ENCODE peak calls at places on chromosome 9, in six cellular contexts. N, R, V, E, O and F are unnamed samples.

GRCh38 chr9:82148849-82149544 is 160.4 kb downstream of the SPATA31D1 start:
- DNase-seq in V (peak; percentile 71), R (no peak), N (no peak), O (no peak), E (peak; percentile 80), F (peak; percentile 67)

GRCh38 chr9:120863833-120864232 is 13.2 kb downstream of the PHF19 start:
- DNase-seq in N (no peak), O (no peak), V (no peak), R (no peak), E (no peak), F (no peak)

GRCh38 chr9:91948423-91949292 is 1.4 kb downstream of the ROR2 start:
- DNase-seq in E (no peak), R (no peak), O (peak; percentile 78), N (peak; percentile 77), V (no peak), F (peak; percentile 70)

GRCh38 chr9:127233582-127234350 is 30.8 kb upstream of the GARNL3 start:
- DNase-seq in N (no peak), O (no peak), R (no peak), E (no peak), V (no peak), F (no peak)

GRCh38 chr9:75239176-75239575 is 150.9 kb downstream of the OSTF1 start:
- DNase-seq in N (peak; percentile 91), E (peak; percentile 19), O (no peak), R (no peak), V (no peak), F (peak; percentile 32)

GRCh38 chr9:119365291-119366027 is 3.8 kb downstream of the BRINP1 start:
- DNase-seq in R (no peak), N (peak; percentile 40), E (no peak), V (peak; percentile 9), O (no peak), F (peak; percentile 16)

GRCh38 chr9:83291196-83291595 is 228.3 kb upstream of the RASEF start:
- DNase-seq in N (no peak), O (no peak), R (no peak), E (no peak), V (no peak), F (no peak)

GRCh38 chr9:92775466-92775865 is 10.8 kb upstream of the BICD2 start:
- DNase-seq in O (no peak), N (no peak), E (no peak), R (no peak), V (no peak), F (no peak)

GRCh38 chr9:72627147-72627546 is 105.7 kb downstream of the TMC1 start:
- DNase-seq in E (no peak), V (no peak), R (no peak), N (no peak), O (no peak), F (no peak)

GRCh38 chr9:19161257-19162025 is 34.1 kb upstream of the PLIN2 start:
- DNase-seq in V (peak; percentile 78), N (peak; percentile 98), R (no peak), O (no peak), E (peak; percentile 96), F (peak; percentile 100)

GRCh38 chr9:95852059-95853032 is 23.1 kb upstream of the ERCC6L2 start:
- DNase-seq in E (no peak), V (peak; percentile 52), N (peak; percentile 64), R (no peak), O (no peak), F (no peak)

GRCh38 chr9:84748112-84748511 is 78.6 kb downstream of the NTRK2 start:
- DNase-seq in V (no peak), O (no peak), N (no peak), R (no peak), E (no peak), F (no peak)

GRCh38 chr9:76456202-76456926 is 2.6 kb upstream of the GCNT1 start:
- DNase-seq in O (peak; percentile 77), N (no peak), R (peak; percentile 16), V (peak; percentile 51), E (no peak), F (peak; percentile 97)

GRCh38 chr9:68640421-68641089 is 64.5 kb upstream of the PIP5K1B start:
- DNase-seq in N (no peak), R (no peak), O (no peak), V (no peak), E (no peak), F (no peak)

GRCh38 chr9:91558879-91559278 is 135.2 kb upstream of the NFIL3 start:
- DNase-seq in O (no peak), V (no peak), E (no peak), N (no peak), R (no peak), F (peak; percentile 20)

GRCh38 chr9:31597977-31598376 is 786.5 kb upstream of the ACO1 start:
- DNase-seq in E (no peak), R (no peak), N (peak; percentile 90), V (peak; percentile 44), O (no peak), F (no peak)

GRCh38 chr9:75422939-75423522 is 334.7 kb downstream of the OSTF1 start:
- DNase-seq in N (no peak), O (no peak), V (no peak), R (no peak), E (no peak), F (no peak)

GRCh38 chr9:31124389-31124788 is 1260.1 kb upstream of the ACO1 start:
- DNase-seq in E (no peak), V (no peak), N (no peak), R (no peak), O (no peak), F (no peak)

GRCh38 chr9:88691811-88692210 is 156.8 kb downstream of the NXNL2 start:
- DNase-seq in E (no peak), N (peak; percentile 23), R (no peak), V (peak; percentile 53), O (no peak), F (peak; percentile 69)

GRCh38 chr9:96218821-96219614 is 83.0 kb downstream of the HSD17B3 start:
- DNase-seq in O (peak; percentile 34), V (no peak), R (no peak), E (no peak), N (no peak), F (no peak)

GRCh38 chr9:137829260-137829996 is 48.2 kb upstream of the CACNA1B start:
- DNase-seq in E (no peak), O (no peak), V (no peak), R (no peak), N (no peak), F (no peak)

GRCh38 chr9:125886365-125886764 is 139.2 kb downstream of the PBX3 start:
- DNase-seq in O (no peak), N (no peak), R (no peak), V (no peak), E (no peak), F (no peak)

GRCh38 chr9:103397868-103398600 is 402.9 kb downstream of the CYLC2 start:
- DNase-seq in E (no peak), V (peak; percentile 57), O (no peak), N (peak; percentile 58), R (peak; percentile 11), F (peak; percentile 11)

GRCh38 chr9:81596671-81597426 is 92.5 kb downstream of the TLE1 start:
- DNase-seq in V (no peak), N (no peak), O (no peak), R (no peak), E (no peak), F (peak; percentile 37)

GRCh38 chr9:6996061-6996854 is 238.5 kb downstream of the KDM4C start:
- DNase-seq in N (no peak), V (no peak), E (no peak), R (no peak), O (no peak), F (no peak)

GRCh38 chr9:99753436-99753835 is 68.2 kb upstream of the NR4A3 start:
- DNase-seq in O (no peak), V (no peak), E (no peak), R (no peak), N (peak; percentile 80), F (no peak)

DNA sequence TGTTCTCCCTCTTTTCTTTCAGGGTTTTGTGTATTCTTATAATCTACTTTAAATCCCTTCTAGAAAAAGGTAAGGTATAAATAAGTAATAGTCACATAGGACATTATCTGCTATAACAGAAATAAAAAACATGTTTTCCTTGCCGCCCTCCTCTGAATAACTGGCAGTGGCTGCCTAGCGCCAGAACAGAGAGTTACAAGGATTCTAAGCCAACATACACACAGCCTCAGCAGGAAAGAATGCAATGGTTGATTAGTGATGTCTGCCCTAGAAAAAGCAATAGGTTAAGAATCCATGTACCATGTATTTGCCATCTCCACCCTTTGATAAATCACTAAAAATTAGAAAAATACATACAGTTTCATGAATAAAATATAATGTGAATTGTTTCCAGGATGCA is 4.9 kb downstream of the MED27 start:
- DNase-seq in O (no peak), E (peak; percentile 55), N (peak; percentile 43), V (peak; percentile 79), R (no peak), F (no peak)
- TF ChIP-seq CTCF in O (no peak), E (no peak), N (no peak), V (no peak), R (no peak), F (no peak)

GRCh38 chr9:86945868-86946711 is 1.2 kb downstream of the GAS1 start:
- DNase-seq in N (peak; percentile 73), O (peak; percentile 67), V (peak; percentile 65), R (peak; percentile 61), E (no peak), F (peak; percentile 67)
- H3K4me3 ChIP-seq in N (peak overlapping the region; percentile 85), O (peak overlapping the region; percentile 44), V (peak overlapping the region; percentile 70), R (peak overlapping the region; percentile 67), E (peak overlapping the region; percentile 94), F (peak overlapping the region; percentile 79)

DNA sequence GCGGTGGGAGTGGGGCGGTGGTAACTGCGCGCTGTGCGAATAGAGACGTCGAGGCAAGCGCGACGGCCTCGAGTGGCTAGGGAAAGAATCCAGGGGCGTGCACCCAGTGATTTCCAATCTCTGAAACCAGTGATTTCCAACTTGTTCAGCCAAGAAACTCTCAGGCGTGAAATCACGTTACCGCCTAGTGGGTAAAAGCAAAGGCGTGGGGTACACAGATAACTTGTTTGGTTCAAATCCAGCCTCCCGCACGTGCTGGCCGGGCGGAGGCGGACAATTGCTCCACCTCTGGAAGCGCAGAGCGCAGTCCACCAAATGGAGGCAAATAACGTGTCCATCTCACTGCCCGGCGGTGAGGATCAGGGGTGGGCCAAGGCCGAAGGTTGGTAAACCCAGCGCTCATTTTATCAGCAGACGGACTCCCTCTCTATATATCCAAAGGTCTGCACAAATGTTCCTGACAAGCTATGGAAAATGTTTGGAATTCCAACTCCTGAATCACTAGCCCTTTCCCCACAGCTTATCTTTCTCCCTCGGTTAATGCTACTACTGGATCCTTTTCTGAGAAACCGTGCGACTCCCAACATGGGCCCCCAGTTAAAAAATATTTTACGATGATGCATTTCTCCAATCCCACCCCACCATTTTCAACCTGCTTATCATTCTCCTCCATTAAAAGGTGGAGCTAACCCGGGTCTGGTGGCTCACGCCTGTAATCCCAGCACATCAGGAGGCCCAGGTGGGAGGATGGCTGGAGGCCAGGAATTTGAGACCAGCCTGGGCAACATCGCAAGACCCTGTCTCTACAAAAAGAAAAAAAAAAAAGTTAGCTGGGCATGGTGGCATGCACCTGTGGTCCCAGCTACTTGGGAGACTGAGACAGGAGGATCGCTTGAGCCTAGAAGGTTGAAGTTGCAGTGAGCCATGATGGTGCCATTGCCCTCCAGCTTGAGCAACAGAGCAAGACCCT is 950 bp upstream of the FNBP1 start:
- DNase-seq in O (peak; percentile 64), R (no peak), N (no peak), E (no peak), V (no peak), F (peak; percentile 84)
- TF ChIP-seq CTCF in O (no peak), R (peak; percentile 34), N (no peak), E (no peak), V (peak; percentile 24), F (peak; percentile 20)

DNA sequence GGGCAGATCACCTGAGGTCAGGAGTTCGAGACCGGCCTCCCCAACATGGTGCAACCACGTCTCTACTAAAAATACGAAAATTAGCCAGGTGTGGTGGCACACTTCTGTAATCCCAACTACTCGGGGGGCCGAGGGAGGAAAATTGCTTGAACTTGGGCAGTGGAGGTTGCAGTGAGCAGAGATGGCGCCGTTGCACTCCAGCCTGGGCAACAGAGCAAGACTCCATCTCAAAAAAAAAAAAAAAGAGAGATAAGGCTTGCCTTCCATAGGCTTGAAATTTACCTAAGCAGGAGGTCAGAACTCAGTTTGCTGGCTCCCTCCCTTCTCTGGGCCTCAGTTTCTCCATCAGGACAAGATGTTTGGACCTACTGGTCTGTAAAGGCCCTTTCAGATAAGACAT is 1.3 kb downstream of the SPOUT1 start:
- DNase-seq in E (no peak), O (no peak), V (no peak), R (no peak), N (no peak), F (no peak)
- H3K4me3 ChIP-seq in E (peak overlapping the region; percentile 89), O (no peak overlapping the region), V (no peak overlapping the region), R (no peak overlapping the region), N (no peak overlapping the region), F (no peak overlapping the region)